ENCODE peak calls at places on chromosomes 5 and 9, in ten cellular contexts. E is AG04450, P is heart left ventricle, M is AG09309, A is BJ, B is cardiac fibroblast, Z is DND-41, H is prostate gland, V is Panc1, O is fibroblast of lung. I is an unnamed sample.

GRCh38 chr5:10524376-10525123 is 39.3 kb upstream of the ANKRD33B start:
- DNase-seq in P (no peak), Z (no peak), B (peak), H (no peak), M (peak), V (no peak), A (peak), O (peak), E (peak), I (no peak)

GRCh38 chr5:39024884-39025283 is 49.3 kb downstream of the RICTOR start:
- DNase-seq in P (no peak), A (no peak), E (no peak), H (no peak), V (no peak), B (peak), O (peak), Z (no peak), M (no peak), I (no peak)

GRCh38 chr5:160293901-160294561 is 18.3 kb downstream of the CCNJL start:
- DNase-seq in V (no peak), E (no peak), P (no peak), O (peak), Z (no peak), M (no peak), B (peak), H (no peak), A (no peak), I (no peak)

GRCh38 chr9:14315754-14316573 is 2.0 kb upstream of the NFIB start:
- DNase-seq in P (peak), E (no peak), V (no peak), O (peak), A (no peak), M (no peak), H (peak), B (peak), Z (no peak), I (no peak)

GRCh38 chr5:109455598-109456096 is 45.9 kb upstream of the PJA2 start:
- DNase-seq in Z (peak), P (no peak), M (peak), A (no peak), H (peak), B (peak), O (peak), V (peak), E (peak), I (peak)

GRCh38 chr5:12615141-12615820 is 711.0 kb upstream of the CTNND2 start:
- DNase-seq in A (no peak), E (no peak), Z (peak), V (no peak), O (peak), H (no peak), P (no peak), B (no peak), M (no peak), I (no peak)

GRCh38 chr5:97534166-97534565 is 351.1 kb upstream of the RIOK2 start:
- DNase-seq in M (peak), O (peak), P (no peak), V (peak), B (peak), A (peak), Z (peak), H (peak), E (peak), I (peak)

GRCh38 chr5:136087961-136088871 is 44.4 kb upstream of the SMAD5 start:
- DNase-seq in H (peak), B (peak), E (no peak), V (no peak), Z (no peak), P (peak), O (peak), M (no peak), A (no peak), I (no peak)

GRCh38 chr5:9196403-9197224 is 349.3 kb downstream of the SEMA5A start:
- DNase-seq in B (peak), P (no peak), Z (no peak), A (no peak), V (no peak), E (peak), O (peak), H (no peak), M (peak), I (no peak)

GRCh38 chr9:21102311-21102710 is 24.6 kb upstream of the IFNB1 start:
- DNase-seq in O (peak), P (no peak), E (no peak), A (no peak), B (peak), Z (no peak), V (no peak), H (no peak), M (no peak), I (no peak)

GRCh38 chr5:91963166-91963565 is 580.0 kb upstream of the ARRDC3 start:
- DNase-seq in Z (no peak), P (no peak), B (no peak), E (no peak), A (no peak), H (no peak), O (no peak), V (no peak), M (no peak), I (no peak)

GRCh38 chr9:112174223-112174964 is 703 bp downstream of the SUSD1 start:
- DNase-seq in A (no peak), M (no peak), B (peak), P (peak), H (peak), O (peak), V (no peak), Z (peak), E (no peak), I (no peak)

GRCh38 chr9:111959468-111959941 is 62.9 kb downstream of the UGCG start:
- DNase-seq in A (peak), P (no peak), Z (no peak), M (peak), E (no peak), H (no peak), V (peak), O (peak), B (peak), I (peak)

GRCh38 chr5:140147460-140147859 is 21.7 kb downstream of the IGIP start:
- DNase-seq in A (no peak), E (no peak), H (no peak), V (no peak), Z (no peak), B (no peak), P (no peak), M (no peak), O (no peak), I (no peak)

GRCh38 chr5:140143521-140144258 is 18.0 kb downstream of the IGIP start:
- DNase-seq in O (no peak), P (no peak), B (no peak), M (no peak), E (no peak), Z (no peak), A (no peak), H (no peak), V (no peak), I (no peak)

GRCh38 chr5:140145818-140146522 is 20.2 kb downstream of the IGIP start:
- DNase-seq in Z (no peak), B (peak), M (no peak), A (no peak), H (peak), O (peak), P (peak), V (no peak), E (peak), I (no peak)

GRCh38 chr5:140146523-140146842 is 20.7 kb downstream of the IGIP start:
- DNase-seq in A (no peak), Z (no peak), H (no peak), V (no peak), P (no peak), E (no peak), M (no peak), O (no peak), B (no peak), I (no peak)

DNA sequence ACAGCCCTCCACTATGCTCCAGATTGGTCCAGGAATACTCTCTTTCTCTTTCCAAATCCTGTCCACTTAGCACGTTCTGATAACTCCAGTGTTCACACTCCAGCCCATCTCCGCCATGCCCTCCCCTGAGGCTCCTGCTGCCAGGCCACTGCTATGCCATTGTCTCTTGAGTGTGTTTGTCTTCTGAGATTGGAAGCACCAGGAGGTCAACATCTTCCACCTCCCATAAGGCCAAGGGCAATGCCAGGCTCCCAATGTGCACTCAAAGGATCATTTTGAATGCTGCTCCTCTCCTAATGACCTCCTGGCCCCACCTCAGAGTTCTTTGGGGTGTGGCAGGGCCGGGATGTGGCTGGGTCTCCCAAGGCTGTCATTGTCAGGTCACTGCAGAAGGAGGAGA is 19.5 kb downstream of the IGIP start:
- DNase-seq in V (no peak), Z (no peak), B (no peak), P (no peak), E (no peak), M (no peak), H (no peak), O (no peak), A (no peak), I (no peak)
- H3K4me3 ChIP-seq in V (no peak), Z (no peak), B (no peak), P (no peak), E (no peak), M (no peak), H (no peak), O (no peak), A (no peak), I (no peak)

GRCh38 chr9:118809160-118809625 is 560.0 kb downstream of the BRINP1 start:
- DNase-seq in Z (no peak), H (no peak), A (no peak), P (no peak), O (no peak), B (no peak), E (no peak), M (no peak), V (no peak), I (no peak)
- TF ChIP-seq CTCF in Z (no peak), H (no peak), A (no peak), P (no peak), O (no peak), B (no peak), E (no peak), M (no peak), V (no peak), I (peak)

DNA sequence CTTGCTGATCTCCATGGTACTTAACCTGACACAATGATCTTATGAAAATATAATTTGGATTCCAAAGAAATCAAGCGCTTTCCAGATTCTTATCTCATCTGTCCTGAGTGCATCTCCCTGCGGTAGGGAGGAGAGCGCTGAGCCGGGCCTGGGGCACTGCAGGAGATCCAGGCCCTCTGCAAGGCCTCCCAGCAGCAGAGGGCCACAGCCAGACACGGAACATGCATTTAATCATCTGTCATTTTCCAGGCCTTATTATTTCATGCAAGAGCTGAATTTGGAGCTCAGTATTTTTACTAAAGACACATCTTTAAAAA is 170.7 kb upstream of the OTULINL start:
- DNase-seq in M (no peak), O (peak), Z (no peak), P (no peak), A (no peak), V (no peak), E (no peak), H (no peak), B (no peak), I (no peak)
- H3K4me3 ChIP-seq in M (no peak), O (no peak), Z (no peak), P (no peak), A (no peak), V (no peak), E (no peak), H (no peak), B (no peak), I (no peak)

DNA sequence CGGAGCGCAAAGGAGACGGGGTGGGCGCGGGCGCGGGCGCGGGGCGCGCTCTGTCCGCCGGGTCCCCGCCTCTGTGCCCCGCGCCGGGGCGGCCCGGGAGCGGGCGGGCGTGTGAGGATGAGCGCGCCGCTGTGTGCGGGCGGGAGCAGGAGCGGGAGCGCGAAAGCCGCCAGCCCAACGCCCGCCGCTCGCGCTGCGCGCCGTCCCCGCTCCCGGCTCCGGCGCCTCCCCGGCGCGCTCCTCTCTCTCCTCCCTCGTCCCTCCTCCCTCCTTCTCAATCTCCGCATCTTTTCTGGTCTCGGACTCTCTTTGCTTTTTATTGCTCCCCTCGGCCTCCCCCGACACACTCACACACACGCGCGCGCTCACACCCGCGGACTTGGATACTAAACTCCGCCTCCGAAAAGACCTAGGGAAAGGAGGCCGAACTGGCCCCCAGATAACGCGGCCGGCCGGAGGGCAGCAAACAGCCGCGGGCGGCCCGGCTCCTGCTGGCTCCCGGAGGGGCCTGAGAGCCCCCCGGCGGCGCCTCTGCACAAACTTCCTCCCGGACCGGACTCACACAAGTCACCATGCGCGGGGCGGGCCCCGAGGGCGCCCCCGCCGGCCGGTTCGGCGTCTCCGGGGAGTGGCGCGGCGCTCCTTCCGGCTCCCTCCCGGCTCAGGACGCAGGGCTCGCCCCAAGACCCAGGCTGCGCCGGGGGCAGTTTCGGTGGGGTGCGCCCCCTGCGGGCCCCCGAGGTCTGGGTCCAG is at the start of gene FIBCD1:
- DNase-seq in M (no peak), P (no peak), E (no peak), Z (no peak), A (no peak), V (no peak), O (peak), H (no peak), B (peak), I (no peak)
- TF ChIP-seq CTCF in M (peak), P (peak), E (peak), Z (no peak), A (peak), V (peak), O (peak), H (peak), B (peak), I (peak)

DNA sequence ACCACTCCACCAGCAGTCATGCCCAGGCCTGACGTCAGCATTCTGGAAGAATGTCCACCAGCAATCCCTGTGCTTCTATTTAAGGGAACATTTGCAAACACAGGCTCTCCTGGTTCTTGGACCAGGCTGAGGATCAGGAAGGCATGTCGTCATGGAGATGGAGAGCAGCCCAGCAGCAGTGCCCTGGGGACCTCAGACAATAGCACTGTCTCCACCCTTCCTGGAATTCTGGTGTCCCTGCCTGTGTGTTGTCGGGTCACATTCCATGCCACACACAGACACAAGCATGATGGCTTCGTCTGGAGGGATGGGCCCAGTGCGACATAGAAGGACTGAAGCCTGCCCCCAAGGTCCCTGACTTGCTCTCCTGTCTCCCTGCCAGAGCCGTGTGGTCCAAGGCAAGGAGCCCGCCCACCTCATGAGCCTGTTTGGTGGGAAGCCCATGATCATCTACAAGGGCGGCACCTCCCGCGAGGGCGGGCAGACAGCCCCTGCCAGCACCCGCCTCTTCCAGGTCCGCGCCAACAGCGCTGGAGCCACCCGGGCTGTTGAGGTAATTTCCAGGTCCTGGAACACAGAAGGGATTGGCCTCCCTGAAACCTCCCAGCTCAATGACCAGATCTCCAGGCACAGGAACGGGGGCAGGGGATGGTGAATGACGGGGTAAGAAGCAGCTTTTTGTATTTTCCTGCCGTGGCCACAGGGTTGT is 43.8 kb downstream of the STOM start:
- DNase-seq in E (no peak), O (peak), V (no peak), M (no peak), B (peak), P (peak), Z (no peak), A (peak), H (peak), I (no peak)
- H3K4me3 ChIP-seq in E (no peak), O (no peak), V (no peak), M (no peak), B (no peak), P (no peak), Z (no peak), A (no peak), H (no peak), I (no peak)

GRCh38 chr5:88679638-88680037 is 203.3 kb downstream of the MEF2C start:
- DNase-seq in O (peak), M (no peak), A (no peak), H (no peak), E (no peak), P (no peak), B (no peak), Z (no peak), V (no peak), I (no peak)
- TF ChIP-seq CTCF in O (no peak), M (no peak), A (no peak), H (no peak), E (no peak), P (no peak), B (no peak), Z (no peak), V (no peak), I (no peak)

GRCh38 chr5:177132504-177133118 is 962 bp upstream of the NSD1 start:
- DNase-seq in P (no peak), H (no peak), V (no peak), O (peak), M (no peak), A (no peak), E (no peak), Z (no peak), B (no peak), I (no peak)
- H3K4me3 ChIP-seq in P (peak), H (peak), V (no peak), O (no peak), M (peak), A (no peak), E (no peak), Z (no peak), B (peak), I (peak)

DNA sequence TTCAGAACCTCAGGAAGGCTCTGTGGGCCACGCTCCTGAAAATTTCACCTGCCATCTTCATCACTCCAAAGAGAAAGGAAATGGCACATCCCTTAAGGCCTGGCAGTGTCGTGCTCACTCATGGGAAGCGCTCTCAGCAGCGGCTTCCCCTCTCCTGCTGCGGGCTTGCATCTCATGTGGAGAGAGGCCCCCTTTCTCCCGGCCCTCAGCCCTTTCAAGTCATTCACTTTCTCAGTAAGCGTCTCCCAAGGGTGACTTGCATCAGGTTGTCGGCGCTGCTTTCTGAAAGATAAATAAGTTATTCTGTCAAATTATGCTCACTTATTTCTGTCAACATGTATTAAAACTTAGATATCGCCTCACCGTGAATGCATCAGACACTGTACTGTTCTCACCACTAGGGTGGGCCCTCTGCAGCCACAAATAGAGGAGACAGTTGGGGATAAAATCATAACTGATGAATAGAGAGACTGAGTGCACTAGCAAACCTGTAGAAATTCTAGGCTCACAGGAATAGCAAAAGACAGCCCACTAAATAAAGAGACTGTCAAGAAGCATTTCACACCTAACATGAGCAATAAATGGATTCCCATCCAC is 174.6 kb downstream of the RFK start:
- DNase-seq in H (no peak), V (no peak), E (no peak), M (no peak), P (no peak), Z (no peak), O (no peak), A (no peak), B (peak), I (no peak)
- TF ChIP-seq CTCF in H (peak), V (no peak), E (peak), M (peak), P (peak), Z (peak), O (peak), A (peak), B (peak), I (peak)